ENCODE peak calls at places on chromosomes 4 and X, in eight cellular contexts. E is anterior cingulate cortex; W is cerebellum; Q is A549; Z is H9; I is activated T-cell treated with anti-CD3 and anti-CD28 coated beads for 1 hour; D is activated naive CD4-positive, alpha-beta T cell; B is OCI-M1. Y is an unnamed sample.

GRCh38 chr4:66574145-66574978 is 904.1 kb upstream of the EPHA5 start:
- DNase-seq in W (no peak), I (no peak), Z (peak), B (no peak), E (no peak), Q (peak), D (no peak), Y (peak)

GRCh38 chr4:4490041-4490440 is 51.8 kb downstream of the STX18 start:
- DNase-seq in B (no peak), Q (no peak), I (no peak), W (no peak), D (no peak), Z (no peak), E (no peak), Y (no peak)

GRCh38 chrX:110851780-110852179 is 56.2 kb upstream of the CHRDL1 start:
- DNase-seq in Z (no peak), B (peak), I (no peak), Q (peak), E (no peak), W (no peak), D (no peak), Y (no peak)

GRCh38 chr4:12924728-12925320 is 559.3 kb downstream of the RAB28 start:
- DNase-seq in E (no peak), B (no peak), D (no peak), I (no peak), W (no peak), Q (no peak), Z (no peak), Y (no peak)

GRCh38 chr4:72295966-72296557 is 264.3 kb downstream of the NPFFR2 start:
- DNase-seq in I (no peak), E (no peak), D (no peak), Z (no peak), W (peak), B (peak), Q (peak), Y (peak)

GRCh38 chr4:119498520-119498919 is 130.1 kb downstream of the PDE5A start:
- DNase-seq in Q (no peak), D (no peak), I (no peak), Z (no peak), E (peak), B (no peak), W (peak), Y (no peak)

GRCh38 chr4:5798447-5798846 is 87.4 kb downstream of the EVC start:
- DNase-seq in Q (no peak), W (no peak), B (no peak), D (no peak), E (no peak), Z (no peak), I (no peak), Y (no peak)

GRCh38 chr4:76640252-76640925 is 205.4 kb downstream of the SHROOM3 start:
- DNase-seq in Z (peak), B (no peak), Q (no peak), W (peak), D (no peak), E (no peak), I (no peak), Y (peak)

GRCh38 chr4:66252291-66252690 is 582.0 kb upstream of the EPHA5 start:
- DNase-seq in D (no peak), Q (no peak), B (peak), I (no peak), Z (no peak), W (no peak), E (no peak), Y (no peak)

GRCh38 chr4:1757836-1758235 is 35.3 kb upstream of the FGFR3 start:
- DNase-seq in I (no peak), B (no peak), D (no peak), Q (no peak), W (no peak), Z (no peak), E (no peak), Y (no peak)

GRCh38 chr4:92387459-92388069 is 83.8 kb downstream of the GRID2 start:
- DNase-seq in I (no peak), D (no peak), W (peak), E (no peak), Z (no peak), B (peak), Q (peak), Y (peak)

GRCh38 chrX:66163849-66164401 is at the start of gene HEPH:
- DNase-seq in E (no peak), I (no peak), Z (peak), B (peak), W (no peak), Q (no peak), D (no peak), Y (no peak)

GRCh38 chrX:153739754-153740486 is 15.3 kb downstream of the ABCD1 start:
- DNase-seq in Q (no peak), E (no peak), B (no peak), D (no peak), W (no peak), Z (no peak), I (no peak), Y (no peak)

GRCh38 chrX:30593435-30594200 is 16.1 kb upstream of the TASL start:
- DNase-seq in D (peak), Q (no peak), B (no peak), I (peak), E (no peak), Z (peak), W (no peak), Y (no peak)

GRCh38 chr4:93960916-93961315 is 132.4 kb downstream of the ATOH1 start:
- DNase-seq in B (no peak), D (no peak), Z (peak), Q (no peak), I (no peak), E (no peak), W (no peak), Y (no peak)

GRCh38 chrX:48911407-48912182 is at the start of gene SLC35A2:
- DNase-seq in E (peak), W (peak), I (peak), B (peak), Z (peak), Q (peak), D (peak), Y (peak)

GRCh38 chrX:136933617-136934145 is 53.2 kb upstream of the RBMX start:
- DNase-seq in Q (no peak), E (peak), B (no peak), D (no peak), I (no peak), Z (no peak), W (no peak), Y (no peak)

GRCh38 chr4:2663275-2663674 is 92.9 kb downstream of the TNIP2 start:
- DNase-seq in B (no peak), E (no peak), I (no peak), W (no peak), Z (no peak), D (no peak), Q (no peak), Y (no peak)

GRCh38 chrX:16239211-16239610 is 71.9 kb downstream of the MAGEB17 start:
- DNase-seq in I (no peak), B (peak), W (no peak), Z (no peak), E (no peak), Q (peak), D (no peak), Y (no peak)

GRCh38 chr4:15003441-15003890 is 1.2 kb downstream of the CPEB2 start:
- DNase-seq in E (peak), B (peak), W (peak), Z (peak), D (peak), Q (no peak), I (peak), Y (no peak)

GRCh38 chr4:152065545-152065944 is 304.7 kb upstream of the GATB start:
- DNase-seq in W (no peak), B (peak), D (no peak), E (no peak), I (no peak), Z (no peak), Q (no peak), Y (no peak)

GRCh38 chr4:6493668-6494304 is 21.4 kb upstream of the PPP2R2C start:
- DNase-seq in Z (peak), D (no peak), E (peak), B (no peak), W (no peak), Q (no peak), I (no peak), Y (no peak)

GRCh38 chr4:112857461-112857860 is 192.0 kb upstream of the ANK2 start:
- DNase-seq in W (no peak), E (no peak), D (no peak), Q (peak), Z (no peak), I (no peak), B (no peak), Y (no peak)

GRCh38 chr4:121594796-121595526 is 101.8 kb downstream of the ANXA5 start:
- DNase-seq in W (no peak), I (no peak), B (no peak), Z (no peak), Q (peak), D (no peak), E (no peak), Y (no peak)

GRCh38 chr4:112604590-112604989 is 32.1 kb downstream of the ZGRF1 start:
- DNase-seq in Z (no peak), I (peak), D (no peak), E (peak), Q (peak), B (peak), W (peak), Y (peak)

GRCh38 chr4:99381588-99382175 is 29.1 kb upstream of the ADH1C start:
- DNase-seq in Q (no peak), D (no peak), W (no peak), Z (no peak), E (no peak), I (no peak), B (no peak), Y (no peak)

GRCh38 chr4:25065901-25066610 is 35.3 kb upstream of the LGI2 start:
- DNase-seq in Z (no peak), Q (no peak), E (no peak), D (no peak), B (no peak), I (no peak), W (no peak), Y (no peak)

GRCh38 chrX:134542485-134542884 is 82.5 kb downstream of the HPRT1 start:
- DNase-seq in B (peak), I (no peak), Q (peak), E (no peak), D (no peak), W (no peak), Z (no peak), Y (no peak)

GRCh38 chr4:154485127-154485773 is 6.3 kb downstream of the DCHS2 start:
- DNase-seq in B (peak), D (no peak), E (no peak), Q (no peak), I (no peak), Z (no peak), W (no peak), Y (no peak)

GRCh38 chrX:42127563-42127962 is 204.2 kb upstream of the CASK start:
- DNase-seq in E (no peak), B (no peak), W (no peak), I (no peak), D (no peak), Z (no peak), Q (no peak), Y (no peak)

GRCh38 chr4:179398414-179398813 is 1956.2 kb upstream of the AGA start:
- DNase-seq in Q (no peak), W (no peak), I (no peak), Z (no peak), E (no peak), D (no peak), B (no peak), Y (no peak)

GRCh38 chr4:181108237-181108636 is 1135.0 kb upstream of the TENM3 start:
- DNase-seq in W (no peak), B (no peak), D (no peak), Z (no peak), I (no peak), E (no peak), Q (no peak), Y (no peak)

GRCh38 chr4:25981749-25982148 is 67.7 kb downstream of the SMIM20 start:
- DNase-seq in D (no peak), Q (no peak), I (no peak), W (no peak), Z (no peak), B (no peak), E (no peak), Y (no peak)

GRCh38 chr4:86670739-86671138 is 76.6 kb downstream of the PTPN13 start:
- DNase-seq in Z (no peak), B (no peak), D (no peak), W (no peak), E (no peak), Q (peak), I (no peak), Y (no peak)

GRCh38 chrX:15242899-15243555 is 26.9 kb downstream of the ASB9 start:
- DNase-seq in D (peak), I (peak), Q (peak), E (no peak), B (peak), Z (no peak), W (peak), Y (no peak)

GRCh38 chrX:115021121-115021520 is 3.7 kb upstream of the IL13RA2 start:
- DNase-seq in W (no peak), E (no peak), B (no peak), Z (no peak), I (no peak), Q (no peak), D (no peak), Y (no peak)

GRCh38 chrX:86981326-86981890 is 536.2 kb upstream of the KLHL4 start:
- DNase-seq in Z (peak), I (no peak), E (no peak), B (no peak), Q (no peak), D (no peak), W (no peak), Y (no peak)

Y was measured in NCI-H446 treated with DMSO at 0.1 percent for 48 hours.